ENCODE peak calls at places on chromosomes 2 and 18, in four cellular contexts. One of them, this sample, is unnamed. For H4K20me1, the result is how much of the 10 kb centered on the place peaks cover.

GRCh38 chr18:23337599-23338444 is 115.3 kb upstream of the RIOK3 start:
- DNase-seq in hepatocyte: peak
- DNase-seq in neural progenitor cell: peak
- DNase-seq in HCT116: peak
- DNase-seq in this sample: peak

GRCh38 chr2:191746306-191746705 is 68.4 kb downstream of the NABP1 start:
- DNase-seq in hepatocyte: no peak
- DNase-seq in neural progenitor cell: no peak
- DNase-seq in HCT116: no peak
- DNase-seq in this sample: peak

GRCh38 chr2:64888591-64889309 is 100.4 kb upstream of the SLC1A4 start:
- DNase-seq in hepatocyte: peak
- DNase-seq in neural progenitor cell: no peak
- DNase-seq in HCT116: peak
- DNase-seq in this sample: peak

GRCh38 chr2:239178484-239178883 is 222.3 kb downstream of the HDAC4 start:
- DNase-seq in hepatocyte: no peak
- DNase-seq in neural progenitor cell: no peak
- DNase-seq in HCT116: no peak
- DNase-seq in this sample: no peak

GRCh38 chr2:123502926-123503325 is 522.2 kb upstream of the CNTNAP5 start:
- DNase-seq in hepatocyte: no peak
- DNase-seq in neural progenitor cell: no peak
- DNase-seq in HCT116: no peak
- DNase-seq in this sample: no peak

GRCh38 chr18:21725201-21725600 is 15.4 kb upstream of the MIB1 start:
- DNase-seq in hepatocyte: no peak
- DNase-seq in neural progenitor cell: no peak
- DNase-seq in HCT116: no peak
- DNase-seq in this sample: no peak

GRCh38 chr2:9570182-9571060 is 14.8 kb upstream of the ADAM17 start:
- DNase-seq in hepatocyte: no peak
- DNase-seq in neural progenitor cell: no peak
- DNase-seq in HCT116: no peak
- DNase-seq in this sample: no peak

GRCh38 chr2:196131384-196131861 is 40.0 kb downstream of the STK17B start:
- DNase-seq in hepatocyte: peak
- DNase-seq in neural progenitor cell: peak
- DNase-seq in HCT116: peak
- DNase-seq in this sample: peak

GRCh38 chr18:40121001-40121400 is 1834.0 kb upstream of the PIK3C3 start:
- DNase-seq in hepatocyte: no peak
- DNase-seq in neural progenitor cell: peak
- DNase-seq in HCT116: no peak
- DNase-seq in this sample: no peak

DNA sequence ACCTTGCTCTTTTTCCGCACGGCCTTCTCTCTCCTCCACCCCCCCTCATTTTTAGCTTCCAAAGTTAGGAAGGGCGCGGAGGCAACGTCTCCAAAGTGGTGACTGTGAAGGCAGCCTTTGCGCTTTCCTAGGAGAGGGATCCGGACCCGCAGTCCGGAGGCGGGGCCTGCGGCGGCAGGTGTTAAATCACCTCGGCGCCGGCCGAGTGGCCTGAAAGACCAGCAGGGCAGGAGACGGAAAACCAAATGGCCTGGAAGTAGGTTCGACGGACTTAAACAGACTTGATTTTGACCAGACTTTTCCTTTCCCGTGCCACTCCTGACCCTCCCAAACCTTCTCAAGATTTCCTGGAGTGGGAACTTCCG is 615 bp downstream of the GORASP2 start:
- DNase-seq in hepatocyte: peak
- DNase-seq in neural progenitor cell: peak
- DNase-seq in HCT116: no peak
- DNase-seq in this sample: peak
- H4K20me1 ChIP-seq in hepatocyte: under half
- H4K20me1 ChIP-seq in neural progenitor cell: under half
- H4K20me1 ChIP-seq in HCT116: under half
- H4K20me1 ChIP-seq in this sample: under half

GRCh38 chr2:126671488-126671887 is 15.5 kb downstream of the GYPC start:
- DNase-seq in hepatocyte: no peak
- DNase-seq in neural progenitor cell: no peak
- DNase-seq in HCT116: no peak
- DNase-seq in this sample: no peak
- H4K20me1 ChIP-seq in hepatocyte: under half
- H4K20me1 ChIP-seq in neural progenitor cell: under half
- H4K20me1 ChIP-seq in HCT116: under half
- H4K20me1 ChIP-seq in this sample: under half

DNA sequence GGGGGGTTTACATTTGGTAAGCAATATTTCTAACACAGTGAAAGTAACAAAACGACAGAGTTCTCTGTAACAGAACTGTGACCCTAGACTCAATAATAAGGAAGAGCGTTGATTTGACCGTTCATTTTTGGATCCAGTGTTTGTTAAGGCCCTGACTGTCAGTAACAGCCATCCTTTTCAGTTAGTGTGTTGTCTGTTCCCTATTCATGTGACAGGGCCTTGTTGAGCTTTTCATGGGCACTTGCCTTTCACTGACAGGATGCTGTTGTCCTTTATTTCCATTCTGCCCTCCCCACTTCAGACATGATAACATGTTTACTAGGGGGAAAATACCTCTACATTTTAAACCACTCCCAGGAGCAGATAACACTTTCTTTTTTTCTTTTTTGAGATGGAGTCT is 45.8 kb downstream of the MAP4K4 start:
- DNase-seq in hepatocyte: no peak
- DNase-seq in neural progenitor cell: no peak
- DNase-seq in HCT116: no peak
- DNase-seq in this sample: no peak
- H4K20me1 ChIP-seq in hepatocyte: half or more
- H4K20me1 ChIP-seq in neural progenitor cell: half or more
- H4K20me1 ChIP-seq in HCT116: under half
- H4K20me1 ChIP-seq in this sample: under half

GRCh38 chr2:1709970-1710560 is 34.2 kb downstream of the PXDN start:
- DNase-seq in hepatocyte: no peak
- DNase-seq in neural progenitor cell: no peak
- DNase-seq in HCT116: no peak
- DNase-seq in this sample: no peak
- H4K20me1 ChIP-seq in hepatocyte: half or more
- H4K20me1 ChIP-seq in neural progenitor cell: half or more
- H4K20me1 ChIP-seq in HCT116: under half
- H4K20me1 ChIP-seq in this sample: under half

DNA sequence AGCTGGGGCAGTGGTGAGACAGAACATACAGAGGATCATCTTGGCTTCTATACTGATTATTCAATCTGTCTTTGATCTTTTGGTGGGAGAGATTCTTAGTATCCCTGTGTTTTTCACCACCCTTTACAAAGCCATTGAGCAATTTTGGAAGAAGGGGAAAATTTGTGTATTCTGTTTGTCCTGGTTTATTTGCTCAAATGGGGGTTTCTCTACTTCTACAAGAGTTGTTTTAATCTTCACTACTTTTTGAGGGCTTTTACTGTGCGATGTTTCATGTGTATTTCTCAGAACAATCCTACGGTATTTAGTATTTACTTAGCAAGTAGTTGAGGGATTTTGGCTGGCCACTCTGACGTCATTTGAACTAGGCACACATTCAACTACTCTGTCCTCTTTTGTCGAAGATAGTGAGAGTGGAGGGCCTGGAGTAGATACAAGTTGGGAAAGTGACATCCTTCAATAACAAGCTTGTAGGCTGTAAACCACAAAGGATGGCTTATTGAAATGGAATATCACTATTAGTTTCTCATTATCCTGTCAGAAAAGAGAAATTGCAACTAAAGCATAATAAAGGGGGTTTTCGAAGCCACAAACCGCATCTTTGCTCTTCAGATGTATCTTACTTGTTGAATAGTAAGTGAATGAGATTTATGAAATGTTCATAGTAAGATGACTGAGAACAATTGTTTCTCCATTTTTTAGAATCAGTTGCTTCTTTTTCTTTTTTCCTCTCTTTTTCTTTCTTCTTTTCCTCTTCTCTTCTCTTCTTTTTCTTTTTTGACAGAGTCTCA is 24.8 kb downstream of the FMNL2 start:
- DNase-seq in hepatocyte: no peak
- DNase-seq in neural progenitor cell: no peak
- DNase-seq in HCT116: no peak
- DNase-seq in this sample: no peak
- H4K20me1 ChIP-seq in hepatocyte: under half
- H4K20me1 ChIP-seq in neural progenitor cell: half or more
- H4K20me1 ChIP-seq in HCT116: under half
- H4K20me1 ChIP-seq in this sample: under half

GRCh38 chr18:395481-396250 is 104.8 kb downstream of the COLEC12 start:
- DNase-seq in hepatocyte: peak
- DNase-seq in neural progenitor cell: no peak
- DNase-seq in HCT116: no peak
- DNase-seq in this sample: peak
- H4K20me1 ChIP-seq in hepatocyte: under half
- H4K20me1 ChIP-seq in neural progenitor cell: under half
- H4K20me1 ChIP-seq in HCT116: under half
- H4K20me1 ChIP-seq in this sample: under half

GRCh38 chr2:32002406-32002805 is 8.4 kb downstream of the MEMO1 start:
- DNase-seq in hepatocyte: no peak
- DNase-seq in neural progenitor cell: no peak
- DNase-seq in HCT116: no peak
- DNase-seq in this sample: no peak
- H4K20me1 ChIP-seq in hepatocyte: half or more
- H4K20me1 ChIP-seq in neural progenitor cell: under half
- H4K20me1 ChIP-seq in HCT116: under half
- H4K20me1 ChIP-seq in this sample: under half